ENCODE peak calls at places on chromosomes 2 and 18, in eight cellular contexts. X, J, Z, N, C, V, P and I are unnamed samples. For H3K4me1, the result is how much of the 10 kb centered on the place peaks cover.

GRCh38 chr2:74096061-74096460 is 51.7 kb downstream of the BOLA3 start:
- DNase-seq in X (no peak), J (no peak), Z (no peak), N (no peak), C (no peak), V (no peak), P (no peak), I (no peak)

GRCh38 chr18:70291295-70291574 is 2.4 kb downstream of the SOCS6 start:
- DNase-seq in X (no peak), J (no peak), Z (no peak), N (no peak), C (no peak), V (no peak), P (no peak), I (no peak)

GRCh38 chr2:114119846-114120348 is 230.0 kb downstream of the ACTR3 start:
- DNase-seq in X (no peak), J (peak), Z (no peak), N (peak), C (no peak), V (no peak), P (no peak), I (no peak)

GRCh38 chr2:172097557-172098131 is 5.1 kb downstream of the DLX2 start:
- DNase-seq in X (no peak), J (no peak), Z (no peak), N (no peak), C (no peak), V (no peak), P (no peak), I (no peak)

GRCh38 chr18:71707400-71707799 is 836.7 kb downstream of the CBLN2 start:
- DNase-seq in X (no peak), J (peak), Z (no peak), N (no peak), C (no peak), V (no peak), P (no peak), I (no peak)

GRCh38 chr2:51013060-51013746 is 18.7 kb downstream of the NRXN1 start:
- DNase-seq in X (no peak), J (peak), Z (no peak), N (no peak), C (no peak), V (no peak), P (peak), I (peak)

GRCh38 chr2:127674241-127675209 is 805 bp downstream of the LIMS2 start:
- DNase-seq in X (peak), J (peak), Z (peak), N (no peak), C (no peak), V (peak), P (no peak), I (no peak)

GRCh38 chr18:31099490-31100230 is 2.6 kb downstream of the DSC2 start:
- DNase-seq in X (no peak), J (no peak), Z (no peak), N (no peak), C (no peak), V (no peak), P (no peak), I (peak)

GRCh38 chr2:197075286-197075685 is 148.8 kb upstream of the PGAP1 start:
- DNase-seq in X (no peak), J (no peak), Z (no peak), N (peak), C (no peak), V (no peak), P (no peak), I (no peak)

GRCh38 chr2:16257001-16257724 is 316.8 kb downstream of the MYCN start:
- DNase-seq in X (no peak), J (peak), Z (no peak), N (no peak), C (no peak), V (no peak), P (no peak), I (no peak)

GRCh38 chr2:54903736-54904554 is 146.3 kb downstream of the RTN4 start:
- DNase-seq in X (peak), J (no peak), Z (no peak), N (peak), C (peak), V (no peak), P (no peak), I (peak)

GRCh38 chr2:118430510-118431187 is 342.4 kb downstream of the INSIG2 start:
- DNase-seq in X (no peak), J (no peak), Z (no peak), N (peak), C (no peak), V (no peak), P (no peak), I (no peak)

GRCh38 chr18:42141439-42141838 is 186.4 kb downstream of the PIK3C3 start:
- DNase-seq in X (no peak), J (peak), Z (no peak), N (no peak), C (no peak), V (no peak), P (no peak), I (no peak)

GRCh38 chr2:111534816-111535803 is 348.9 kb downstream of the ANAPC1 start:
- DNase-seq in X (peak), J (no peak), Z (no peak), N (peak), C (peak), V (no peak), P (no peak), I (peak)

GRCh38 chr2:188523901-188524300 is 232.2 kb downstream of the GULP1 start:
- DNase-seq in X (no peak), J (no peak), Z (no peak), N (no peak), C (peak), V (no peak), P (no peak), I (no peak)

GRCh38 chr2:10432315-10433181 is 15.6 kb downstream of the ODC1 start:
- DNase-seq in X (no peak), J (peak), Z (no peak), N (no peak), C (peak), V (no peak), P (no peak), I (peak)

GRCh38 chr2:102708847-102709559 is 52.8 kb upstream of the TMEM182 start:
- DNase-seq in X (no peak), J (peak), Z (no peak), N (peak), C (no peak), V (no peak), P (no peak), I (no peak)

GRCh38 chr18:12342661-12343060 is 34.4 kb downstream of the AFG3L2 start:
- DNase-seq in X (no peak), J (no peak), Z (no peak), N (no peak), C (no peak), V (no peak), P (no peak), I (no peak)

GRCh38 chr2:9832586-9832985 is 10.7 kb upstream of the TAF1B start:
- DNase-seq in X (no peak), J (no peak), Z (no peak), N (peak), C (no peak), V (no peak), P (no peak), I (no peak)

GRCh38 chr2:105541189-105542050 is 142.6 kb upstream of the FHL2 start:
- DNase-seq in X (no peak), J (no peak), Z (no peak), N (no peak), C (no peak), V (no peak), P (no peak), I (no peak)

GRCh38 chr18:36088256-36088655 is 20.9 kb upstream of the RPRD1A start:
- DNase-seq in X (no peak), J (no peak), Z (no peak), N (no peak), C (no peak), V (no peak), P (no peak), I (no peak)

GRCh38 chr18:58135806-58136331 is 91.8 kb downstream of the NEDD4L start:
- DNase-seq in X (peak), J (peak), Z (no peak), N (peak), C (peak), V (no peak), P (peak), I (peak)

GRCh38 chr18:35695803-35696202 is 114.3 kb downstream of the GALNT1 start:
- DNase-seq in X (no peak), J (no peak), Z (peak), N (no peak), C (no peak), V (no peak), P (no peak), I (no peak)

GRCh38 chr2:171297951-171298350 is 135.8 kb downstream of the METTL8 start:
- DNase-seq in X (no peak), J (no peak), Z (no peak), N (peak), C (no peak), V (no peak), P (no peak), I (no peak)

GRCh38 chr2:189393440-189394111 is 47.7 kb upstream of the WDR75 start:
- DNase-seq in X (no peak), J (no peak), Z (no peak), N (peak), C (peak), V (no peak), P (no peak), I (no peak)

GRCh38 chr2:222303045-222303827 is 4.4 kb upstream of the PAX3 start:
- DNase-seq in X (no peak), J (no peak), Z (no peak), N (no peak), C (no peak), V (no peak), P (no peak), I (no peak)

GRCh38 chr2:222299926-222300724 is 1.3 kb upstream of the PAX3 start:
- DNase-seq in X (no peak), J (peak), Z (no peak), N (no peak), C (no peak), V (no peak), P (no peak), I (no peak)

GRCh38 chr2:222300725-222301295 is 2.0 kb upstream of the PAX3 start:
- DNase-seq in X (no peak), J (peak), Z (no peak), N (no peak), C (no peak), V (no peak), P (no peak), I (no peak)

GRCh38 chr2:222302178-222303018 is 3.6 kb upstream of the PAX3 start:
- DNase-seq in X (no peak), J (peak), Z (no peak), N (no peak), C (no peak), V (no peak), P (no peak), I (no peak)

GRCh38 chr2:222301296-222301997 is 2.6 kb upstream of the PAX3 start:
- DNase-seq in X (no peak), J (peak), Z (no peak), N (no peak), C (no peak), V (no peak), P (no peak), I (no peak)
- H3K4me1 ChIP-seq in X (under half), J (under half), Z (under half), N (under half), C (under half), V (under half), P (under half), I (under half)

GRCh38 chr18:48028081-48028480 is 97.6 kb upstream of the SMAD2 start:
- DNase-seq in X (no peak), J (no peak), Z (no peak), N (no peak), C (no peak), V (peak), P (no peak), I (no peak)
- TF ChIP-seq CTCF in X (no peak), J (peak), Z (no peak), N (no peak), C (no peak), V (no peak), P (no peak), I (no peak)

GRCh38 chr2:240812301-240812680 is 7.7 kb downstream of the KIF1A start:
- DNase-seq in X (peak), J (peak), Z (no peak), N (no peak), C (no peak), V (no peak), P (peak), I (no peak)

GRCh38 chr2:240809276-240809675 is 10.7 kb downstream of the KIF1A start:
- DNase-seq in X (no peak), J (peak), Z (no peak), N (no peak), C (no peak), V (no peak), P (no peak), I (no peak)

GRCh38 chr2:240811346-240812300 is 8.4 kb downstream of the KIF1A start:
- DNase-seq in X (peak), J (peak), Z (peak), N (no peak), C (no peak), V (peak), P (peak), I (no peak)

GRCh38 chr2:240810621-240811020 is 9.4 kb downstream of the KIF1A start:
- DNase-seq in X (no peak), J (peak), Z (peak), N (no peak), C (no peak), V (peak), P (peak), I (no peak)

DNA sequence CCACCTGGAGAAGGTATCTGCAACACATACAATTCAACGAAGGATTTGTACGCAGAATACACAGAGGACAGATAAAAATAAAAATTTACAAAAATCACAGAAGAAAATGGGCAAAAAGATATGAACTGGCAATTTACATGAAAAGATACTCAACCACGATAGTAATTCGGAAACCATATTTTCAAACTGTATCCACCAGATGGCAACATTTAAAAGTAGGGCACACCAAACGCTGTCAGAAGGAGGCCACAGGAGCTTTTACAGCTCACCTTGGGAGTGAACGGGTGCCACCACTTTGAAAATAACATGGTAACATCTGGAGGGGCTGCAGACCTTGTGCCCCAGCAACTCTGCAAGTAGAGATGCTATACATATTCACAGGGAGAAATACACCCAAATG is 9.8 kb downstream of the KIF1A start:
- DNase-seq in X (no peak), J (no peak), Z (no peak), N (no peak), C (no peak), V (no peak), P (no peak), I (no peak)
- H3K4me1 ChIP-seq in X (under half), J (under half), Z (under half), N (under half), C (under half), V (under half), P (under half), I (under half)

GRCh38 chr2:45700407-45701013 is 49.0 kb downstream of the PRKCE start:
- DNase-seq in X (no peak), J (peak), Z (no peak), N (no peak), C (no peak), V (no peak), P (no peak), I (no peak)
- TF ChIP-seq CTCF in X (no peak), J (no peak), Z (no peak), N (no peak), C (no peak), V (no peak), P (no peak), I (no peak)